ENCODE peak calls at places on chromosomes 5 and 9, in four cellular contexts. J is K562, F is HL-60, L is GM12878. N is an unnamed sample.

GRCh38 chr9:93196095-93197055 is 12.4 kb downstream of the WNK2 start:
- DNase-seq in J (no peak), F (no peak), L (no peak), N (no peak)

GRCh38 chr5:135457424-135458071 is 5.4 kb upstream of the TIFAB start:
- DNase-seq in J (peak; percentile 82), F (no peak), L (no peak), N (peak; percentile 59)

GRCh38 chr9:27590636-27591035 is 17.4 kb upstream of the C9orf72 start:
- DNase-seq in J (no peak), F (no peak), L (no peak), N (no peak)

GRCh38 chr5:137606401-137606800 is 107.3 kb upstream of the SPOCK1 start:
- DNase-seq in J (no peak), F (no peak), L (no peak), N (no peak)

GRCh38 chr5:125190232-125191051 is 444.0 kb upstream of the ZNF608 start:
- DNase-seq in J (no peak), F (no peak), L (no peak), N (no peak)

GRCh38 chr9:130186051-130186450 is 13.8 kb downstream of the NCS1 start:
- DNase-seq in J (no peak), F (no peak), L (no peak), N (no peak)

GRCh38 chr5:6359941-6360683 is 18.2 kb downstream of the MED10 start:
- DNase-seq in J (no peak), F (no peak), L (no peak), N (peak; percentile 32)

GRCh38 chr9:27818348-27818747 is 245.1 kb upstream of the C9orf72 start:
- DNase-seq in J (no peak), F (no peak), L (no peak), N (no peak)

GRCh38 chr5:78718827-78719226 is 70.3 kb upstream of the LHFPL2 start:
- DNase-seq in J (no peak), F (no peak), L (no peak), N (no peak)
- TF ChIP-seq SPI1 in J (no peak), F (no peak), L (no peak), N (no peak)

GRCh38 chr5:69166686-69167487 is at the start of gene CCNB1:
- DNase-seq in J (peak; percentile 99), F (peak; percentile 78), L (peak; percentile 95), N (peak; percentile 97)
- TF ChIP-seq POLR2AphosphoS5 in J (peak; percentile 76), F (peak; percentile 58), L (peak; percentile 71), N (peak; percentile 35)

GRCh38 chr9:19782005-19782404 is 6.8 kb downstream of the SLC24A2 start:
- DNase-seq in J (no peak), F (no peak), L (no peak), N (no peak)
- TF ChIP-seq SPI1 in J (no peak), F (no peak), L (no peak), N (no peak)

DNA sequence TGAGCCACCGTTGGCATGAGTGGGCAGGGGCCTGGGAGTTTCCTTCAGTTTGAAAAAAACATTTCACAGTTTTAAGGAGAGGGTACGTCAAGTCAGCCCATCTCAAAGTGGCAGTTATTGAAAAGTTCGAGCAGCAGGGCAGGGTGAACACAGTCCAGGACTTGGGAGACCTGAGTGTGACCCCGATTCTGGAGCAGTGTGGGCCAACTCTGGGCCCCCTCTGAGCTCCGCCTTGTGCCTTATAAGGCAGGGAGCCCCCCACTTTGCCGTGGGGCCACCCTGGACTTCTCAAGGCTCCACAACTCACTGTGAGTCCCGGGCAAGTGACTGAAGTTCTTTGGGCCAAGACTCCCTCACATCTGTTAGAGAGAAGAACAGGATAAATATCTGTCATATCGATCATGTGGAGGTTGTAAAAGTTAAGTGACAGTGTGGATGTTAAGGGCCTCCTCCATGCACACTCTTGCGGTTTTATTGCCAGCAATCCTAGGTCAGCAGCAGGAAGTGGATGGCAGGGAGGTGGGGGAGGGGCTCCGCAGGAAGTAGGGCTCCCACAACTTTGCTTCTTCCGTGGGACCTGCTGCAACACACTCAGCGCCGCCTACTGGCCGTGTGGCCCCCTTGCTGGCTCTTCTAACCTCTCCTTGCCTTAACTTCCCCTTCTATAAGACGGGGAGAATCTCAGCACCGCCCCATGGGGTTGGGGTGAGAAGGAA is 38.4 kb downstream of the HRH2 start:
- DNase-seq in J (peak; percentile 84), F (peak; percentile 98), L (peak; percentile 1), N (peak; percentile 41)
- TF ChIP-seq POLR2AphosphoS5 in J (no peak), F (peak; percentile 73), L (no peak), N (no peak)